ENCODE peak calls at places on chromosomes 12 and 14, in seven cellular contexts. E is coronary artery, G is PC-9, H is AG09309, F is HepG2, A is fibroblast of villous mesenchyme, W is mucosa of descending colon. Y is an unnamed sample.

GRCh38 chr12:75944097-75944904 is 87.3 kb downstream of the PHLDA1 start:
- DNase-seq in E (no peak), G (peak), H (peak), F (peak), A (peak), W (no peak), Y (peak)

GRCh38 chr12:85835417-85835809 is 796 bp downstream of the RASSF9 start:
- DNase-seq in E (no peak), G (no peak), H (no peak), F (no peak), A (no peak), W (no peak), Y (peak)

GRCh38 chr14:20683125-20683895 is 1.1 kb upstream of the RNASE4 start:
- DNase-seq in E (peak), G (peak), H (peak), F (peak), A (peak), W (peak), Y (peak)

GRCh38 chr12:3077572-3078081 is 448 bp downstream of the TSPAN9 start:
- DNase-seq in E (no peak), G (peak), H (no peak), F (no peak), A (peak), W (peak), Y (peak)

GRCh38 chr14:68627868-68628604 is 164.8 kb downstream of the ZFP36L1 start:
- DNase-seq in E (peak), G (peak), H (no peak), F (no peak), A (no peak), W (peak), Y (no peak)

GRCh38 chr14:105818712-105819005 is 292.3 kb downstream of the TMEM121 start:
- DNase-seq in E (no peak), G (no peak), H (no peak), F (no peak), A (no peak), W (no peak), Y (no peak)

GRCh38 chr12:112528521-112528920 is 109.8 kb downstream of the PTPN11 start:
- DNase-seq in E (no peak), G (no peak), H (no peak), F (no peak), A (no peak), W (no peak), Y (no peak)

GRCh38 chr14:60339571-60339970 is 90.5 kb downstream of the PPM1A start:
- DNase-seq in E (no peak), G (no peak), H (no peak), F (no peak), A (no peak), W (no peak), Y (no peak)

GRCh38 chr12:105235299-105235746 is 651 bp downstream of the APPL2 start:
- DNase-seq in E (no peak), G (no peak), H (no peak), F (no peak), A (no peak), W (no peak), Y (peak)

GRCh38 chr12:75602111-75602510 is 90.7 kb upstream of the KRR1 start:
- DNase-seq in E (no peak), G (no peak), H (no peak), F (no peak), A (no peak), W (no peak), Y (no peak)

GRCh38 chr12:75738486-75738885 is 227.1 kb upstream of the KRR1 start:
- DNase-seq in E (no peak), G (no peak), H (no peak), F (no peak), A (peak), W (no peak), Y (no peak)

GRCh38 chr14:61562321-61563161 is 132.8 kb upstream of the HIF1A start:
- DNase-seq in E (no peak), G (peak), H (peak), F (peak), A (peak), W (no peak), Y (peak)

GRCh38 chr14:81450976-81451375 is 50.9 kb upstream of the STON2 start:
- DNase-seq in E (no peak), G (no peak), H (no peak), F (no peak), A (no peak), W (no peak), Y (no peak)

GRCh38 chr12:54384591-54385041 is at the start of gene ZNF385A:
- DNase-seq in E (no peak), G (no peak), H (no peak), F (no peak), A (no peak), W (no peak), Y (no peak)

GRCh38 chr12:57165741-57166140 is 18.3 kb upstream of the LRP1-AS start:
- DNase-seq in E (no peak), G (peak), H (no peak), F (no peak), A (no peak), W (peak), Y (no peak)

GRCh38 chr12:12736759-12737676 is 19.9 kb downstream of the CDKN1B start:
- DNase-seq in E (no peak), G (no peak), H (no peak), F (no peak), A (peak), W (no peak), Y (peak)

GRCh38 chr14:69708586-69709169 is 58.3 kb upstream of the SRSF5 start:
- DNase-seq in E (no peak), G (no peak), H (no peak), F (peak), A (no peak), W (no peak), Y (no peak)

GRCh38 chr14:99481745-99482099 is 513 bp downstream of the CCNK start:
- DNase-seq in E (no peak), G (no peak), H (no peak), F (no peak), A (peak), W (no peak), Y (peak)

GRCh38 chr14:68266998-68267397 is 447.4 kb downstream of the RAD51B start:
- DNase-seq in E (no peak), G (no peak), H (no peak), F (no peak), A (no peak), W (no peak), Y (no peak)

GRCh38 chr14:22370084-22370847 is 218.8 kb downstream of the DAD1 start:
- DNase-seq in E (no peak), G (peak), H (no peak), F (no peak), A (no peak), W (no peak), Y (peak)

GRCh38 chr12:14588571-14588970 is 20.9 kb upstream of the PLBD1 start:
- DNase-seq in E (no peak), G (no peak), H (no peak), F (no peak), A (no peak), W (no peak), Y (no peak)

GRCh38 chr14:59037620-59038019 is 150.8 kb upstream of the DAAM1 start:
- DNase-seq in E (no peak), G (no peak), H (no peak), F (no peak), A (no peak), W (no peak), Y (no peak)

GRCh38 chr14:46108228-46108627 is 543.4 kb downstream of the RPL10L start:
- DNase-seq in E (no peak), G (no peak), H (no peak), F (no peak), A (no peak), W (no peak), Y (no peak)

GRCh38 chr12:130764073-130764472 is 48.0 kb upstream of the RIMBP2 start:
- DNase-seq in E (no peak), G (no peak), H (no peak), F (no peak), A (peak), W (no peak), Y (no peak)

GRCh38 chr12:6938353-6939186 is 5.0 kb upstream of the RNU7-1 start:
- DNase-seq in E (no peak), G (no peak), H (no peak), F (no peak), A (no peak), W (peak), Y (no peak)

GRCh38 chr14:56122306-56122705 is 4.1 kb downstream of the PELI2 start:
- DNase-seq in E (no peak), G (no peak), H (no peak), F (no peak), A (no peak), W (no peak), Y (peak)

GRCh38 chr14:56121786-56122185 is 3.6 kb downstream of the PELI2 start:
- DNase-seq in E (no peak), G (no peak), H (no peak), F (no peak), A (peak), W (no peak), Y (peak)

GRCh38 chr14:56119221-56119967 is 1.2 kb downstream of the PELI2 start:
- DNase-seq in E (no peak), G (peak), H (no peak), F (no peak), A (peak), W (peak), Y (peak)

GRCh38 chr14:56118611-56119181 is 485 bp downstream of the PELI2 start:
- DNase-seq in E (no peak), G (peak), H (no peak), F (no peak), A (no peak), W (peak), Y (no peak)

DNA sequence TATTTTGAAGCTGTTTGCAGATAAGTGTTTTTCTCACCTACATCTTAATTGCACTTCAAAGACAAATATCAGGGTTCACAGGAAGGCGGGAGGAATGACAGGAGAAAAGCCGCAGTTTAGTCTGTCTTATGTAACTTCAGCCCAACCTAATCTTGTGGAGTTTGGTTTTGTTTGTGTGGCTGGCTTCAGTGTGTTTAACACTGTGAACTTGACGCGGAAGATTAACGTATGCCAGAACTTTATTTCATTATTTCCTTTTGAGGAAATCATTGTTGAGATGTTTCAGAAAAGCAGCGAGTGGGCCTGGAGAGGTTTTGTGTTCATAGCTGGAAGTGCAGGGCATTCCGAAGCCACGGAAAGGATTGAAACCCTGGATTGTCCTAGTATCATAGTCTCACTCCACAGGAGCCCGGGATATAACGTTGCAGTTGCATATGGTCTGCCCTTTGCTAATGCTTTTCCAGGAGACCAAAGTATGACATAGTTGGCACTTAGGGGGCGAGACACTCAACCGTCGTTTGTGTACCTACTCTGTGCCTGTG is 2.0 kb downstream of the PELI2 start:
- DNase-seq in E (no peak), G (no peak), H (no peak), F (no peak), A (peak), W (no peak), Y (peak)
- TF ChIP-seq CTCF in E (no peak), G (no peak), H (no peak), F (no peak), A (no peak), W (no peak), Y (peak)

GRCh38 chr12:30822385-30823139 is 67.8 kb upstream of the CAPRIN2 start:
- DNase-seq in E (peak), G (peak), H (no peak), F (no peak), A (peak), W (peak), Y (peak)
- TF ChIP-seq CTCF in E (no peak), G (no peak), H (peak), F (peak), A (no peak), W (no peak), Y (no peak)

GRCh38 chr12:11622774-11623375 is 26.6 kb upstream of the ETV6 start:
- DNase-seq in E (no peak), G (peak), H (no peak), F (no peak), A (peak), W (no peak), Y (no peak)
- TF ChIP-seq CTCF in E (no peak), G (peak), H (peak), F (peak), A (peak), W (no peak), Y (peak)

DNA sequence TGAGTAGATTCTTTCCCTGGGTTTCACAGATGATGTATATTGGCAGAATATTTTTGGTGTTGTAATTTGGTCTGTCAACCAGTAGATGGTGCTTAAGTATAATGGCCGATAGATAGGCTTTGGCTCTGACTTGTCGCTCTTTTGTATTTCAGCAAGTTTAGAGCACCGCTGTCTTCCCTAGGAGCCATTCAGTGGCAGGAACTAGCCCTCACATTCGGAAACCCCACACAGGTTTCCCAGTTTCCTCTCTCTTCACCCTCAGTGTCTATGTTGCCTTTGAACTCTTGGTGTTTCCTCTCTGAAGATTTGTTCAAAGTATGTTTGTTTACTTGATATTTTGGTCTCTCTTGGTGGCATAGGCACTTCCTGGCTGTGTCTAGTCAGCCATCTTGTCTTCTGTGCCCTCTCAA is 102.2 kb downstream of the GPHN start:
- DNase-seq in E (no peak), G (no peak), H (no peak), F (peak), A (no peak), W (no peak), Y (peak)
- TF ChIP-seq CTCF in E (no peak), G (peak), H (peak), F (peak), A (peak), W (no peak), Y (peak)

Y was measured in cardiac fibroblast.